ENCODE peak calls at places on chromosomes 2 and 18, in nine cellular contexts. Y, T, P, N, R, M, X, F and C are unnamed samples. For H3K4me1, the result is how much of the 10 kb centered on the place peaks cover.

GRCh38 chr2:19367346-19367745 is 8.9 kb upstream of the OSR1 start:
- DNase-seq in Y (no peak), T (no peak), P (no peak), N (no peak), R (no peak), M (no peak), X (no peak), F (no peak), C (no peak)

GRCh38 chr2:39991298-39991697 is 212.2 kb upstream of the THUMPD2 start:
- DNase-seq in Y (no peak), T (no peak), P (no peak), N (no peak), R (no peak), M (no peak), X (no peak), F (peak), C (no peak)

GRCh38 chr18:75546964-75547363 is 119.5 kb upstream of the SMIM21 start:
- DNase-seq in Y (no peak), T (no peak), P (no peak), N (no peak), R (no peak), M (no peak), X (no peak), F (no peak), C (no peak)

GRCh38 chr2:98514879-98515570 is 70.4 kb downstream of the INPP4A start:
- DNase-seq in Y (peak), T (no peak), P (peak), N (no peak), R (no peak), M (no peak), X (no peak), F (no peak), C (no peak)

GRCh38 chr2:229339613-229340012 is 68.5 kb upstream of the PID1 start:
- DNase-seq in Y (no peak), T (no peak), P (no peak), N (no peak), R (no peak), M (no peak), X (no peak), F (peak), C (no peak)

GRCh38 chr2:231930601-231931281 is 4.5 kb upstream of the NPPC start:
- DNase-seq in Y (no peak), T (peak), P (peak), N (no peak), R (no peak), M (peak), X (peak), F (no peak), C (peak)

GRCh38 chr2:234995332-234996007 is 43.7 kb downstream of the SH3BP4 start:
- DNase-seq in Y (peak), T (no peak), P (peak), N (no peak), R (no peak), M (no peak), X (no peak), F (no peak), C (no peak)

GRCh38 chr2:181471227-181471626 is 14.0 kb downstream of the ITGA4 start:
- DNase-seq in Y (no peak), T (no peak), P (no peak), N (no peak), R (no peak), M (no peak), X (no peak), F (no peak), C (no peak)

GRCh38 chr2:201432038-201432437 is 19.2 kb downstream of the TRAK2 start:
- DNase-seq in Y (no peak), T (no peak), P (no peak), N (no peak), R (no peak), M (no peak), X (no peak), F (no peak), C (no peak)

GRCh38 chr2:228841475-228841874 is 429.6 kb downstream of the PID1 start:
- DNase-seq in Y (no peak), T (no peak), P (no peak), N (no peak), R (no peak), M (no peak), X (no peak), F (no peak), C (no peak)

GRCh38 chr2:128756372-128756730 is 437.7 kb upstream of the HS6ST1 start:
- DNase-seq in Y (no peak), T (no peak), P (no peak), N (no peak), R (no peak), M (peak), X (no peak), F (no peak), C (peak)

GRCh38 chr2:222038086-222038802 is 260.6 kb downstream of the PAX3 start:
- DNase-seq in Y (no peak), T (no peak), P (no peak), N (no peak), R (no peak), M (no peak), X (no peak), F (peak), C (no peak)

GRCh38 chr2:169895294-169895985 is 68.2 kb downstream of the UBR3 start:
- DNase-seq in Y (no peak), T (no peak), P (no peak), N (no peak), R (no peak), M (no peak), X (no peak), F (no peak), C (no peak)

GRCh38 chr2:241350878-241351639 is 5.0 kb upstream of the FARP2 start:
- DNase-seq in Y (no peak), T (no peak), P (no peak), N (peak), R (no peak), M (no peak), X (no peak), F (peak), C (no peak)

GRCh38 chr18:31102020-31102684 is at the start of gene DSC2:
- DNase-seq in Y (peak), T (no peak), P (no peak), N (peak), R (no peak), M (peak), X (peak), F (peak), C (peak)

GRCh38 chr2:3449106-3449505 is 69.6 kb downstream of the TRAPPC12 start:
- DNase-seq in Y (no peak), T (no peak), P (no peak), N (no peak), R (peak), M (peak), X (no peak), F (no peak), C (no peak)

GRCh38 chr18:34873966-34874365 is 163.9 kb downstream of the DTNA start:
- DNase-seq in Y (no peak), T (no peak), P (no peak), N (no peak), R (no peak), M (no peak), X (no peak), F (no peak), C (no peak)

GRCh38 chr18:44341759-44342158 is 338.9 kb upstream of the SETBP1 start:
- DNase-seq in Y (no peak), T (no peak), P (no peak), N (no peak), R (no peak), M (no peak), X (no peak), F (peak), C (no peak)

GRCh38 chr18:79567481-79568147 is 112.0 kb upstream of the CTDP1 start:
- DNase-seq in Y (no peak), T (no peak), P (peak), N (no peak), R (no peak), M (peak), X (peak), F (no peak), C (peak)

GRCh38 chr2:25088817-25089485 is 47.1 kb downstream of the EFR3B start:
- DNase-seq in Y (no peak), T (no peak), P (no peak), N (no peak), R (no peak), M (no peak), X (no peak), F (no peak), C (peak)

GRCh38 chr2:21912405-21912804 is 788.6 kb downstream of the TDRD15 start:
- DNase-seq in Y (no peak), T (no peak), P (no peak), N (no peak), R (no peak), M (no peak), X (no peak), F (no peak), C (no peak)

GRCh38 chr2:189782221-189782671 is 1.9 kb downstream of the ORMDL1 start:
- DNase-seq in Y (no peak), T (no peak), P (no peak), N (no peak), R (no peak), M (no peak), X (no peak), F (peak), C (no peak)

GRCh38 chr2:198098918-198099317 is 294.5 kb downstream of the PLCL1 start:
- DNase-seq in Y (no peak), T (no peak), P (no peak), N (no peak), R (peak), M (no peak), X (no peak), F (no peak), C (no peak)

GRCh38 chr18:55522011-55522410 is 66.0 kb downstream of the TCF4 start:
- DNase-seq in Y (no peak), T (peak), P (no peak), N (no peak), R (peak), M (no peak), X (no peak), F (peak), C (no peak)

GRCh38 chr2:168469281-168469988 is 13.4 kb downstream of the CERS6 start:
- DNase-seq in Y (no peak), T (no peak), P (no peak), N (no peak), R (no peak), M (no peak), X (no peak), F (no peak), C (no peak)

GRCh38 chr2:62196278-62196901 is 475 bp downstream of the B3GNT2 start:
- DNase-seq in Y (peak), T (peak), P (peak), N (peak), R (no peak), M (no peak), X (no peak), F (peak), C (peak)

GRCh38 chr18:79923896-79924585 is 27.4 kb downstream of the SLC66A2 start:
- DNase-seq in Y (peak), T (peak), P (peak), N (no peak), R (no peak), M (no peak), X (no peak), F (no peak), C (no peak)

GRCh38 chr2:155866477-155866876 is 466.0 kb downstream of the NR4A2 start:
- DNase-seq in Y (no peak), T (no peak), P (no peak), N (no peak), R (no peak), M (no peak), X (no peak), F (no peak), C (no peak)

GRCh38 chr2:95115418-95115817 is 6.2 kb downstream of the MRPS5 start:
- DNase-seq in Y (peak), T (peak), P (peak), N (peak), R (peak), M (peak), X (peak), F (peak), C (peak)

GRCh38 chr2:100630473-100630977 is 67.7 kb downstream of the PDCL3 start:
- DNase-seq in Y (no peak), T (no peak), P (no peak), N (no peak), R (no peak), M (no peak), X (no peak), F (no peak), C (no peak)

GRCh38 chr2:47631840-47632398 is 151.0 kb upstream of the MSH6 start:
- DNase-seq in Y (no peak), T (no peak), P (no peak), N (peak), R (no peak), M (no peak), X (no peak), F (peak), C (no peak)

GRCh38 chr2:61175036-61175435 is 13.0 kb downstream of the C2orf74 start:
- DNase-seq in Y (no peak), T (no peak), P (no peak), N (no peak), R (no peak), M (peak), X (no peak), F (no peak), C (no peak)

GRCh38 chr2:145927398-145927951 is 1407.6 kb upstream of the ZEB2 start:
- DNase-seq in Y (no peak), T (no peak), P (no peak), N (no peak), R (no peak), M (no peak), X (no peak), F (no peak), C (no peak)

GRCh38 chr2:101958071-101958470 is 33.7 kb upstream of the IL1R2 start:
- DNase-seq in Y (no peak), T (no peak), P (no peak), N (no peak), R (no peak), M (no peak), X (no peak), F (peak), C (no peak)

GRCh38 chr2:238382381-238382781 is 44.3 kb upstream of the ASB1 start:
- DNase-seq in Y (no peak), T (no peak), P (no peak), N (no peak), R (no peak), M (no peak), X (no peak), F (peak), C (no peak)

GRCh38 chr18:1848716-1849115 is 722.6 kb downstream of the METTL4 start:
- DNase-seq in Y (no peak), T (no peak), P (no peak), N (no peak), R (no peak), M (no peak), X (no peak), F (no peak), C (no peak)

GRCh38 chr18:43383031-43383430 is 105.7 kb upstream of the SYT4 start:
- DNase-seq in Y (no peak), T (no peak), P (no peak), N (no peak), R (no peak), M (no peak), X (no peak), F (no peak), C (no peak)

GRCh38 chr2:1314254-1314653 is 99.0 kb upstream of the TPO start:
- DNase-seq in Y (no peak), T (no peak), P (no peak), N (no peak), R (no peak), M (no peak), X (no peak), F (no peak), C (no peak)
- H3K4me3 ChIP-seq in Y (no peak), T (no peak), P (no peak), N (no peak), R (no peak), M (no peak), X (no peak), F (no peak), C (no peak)

GRCh38 chr2:10387033-10387432 is 61.1 kb downstream of the ODC1 start:
- DNase-seq in Y (no peak), T (no peak), P (no peak), N (no peak), R (no peak), M (no peak), X (no peak), F (peak), C (peak)
- H3K4me1 ChIP-seq in Y (under half), T (under half), P (under half), N (under half), R (half or more), M (under half), X (half or more), F (under half), C (under half)

DNA sequence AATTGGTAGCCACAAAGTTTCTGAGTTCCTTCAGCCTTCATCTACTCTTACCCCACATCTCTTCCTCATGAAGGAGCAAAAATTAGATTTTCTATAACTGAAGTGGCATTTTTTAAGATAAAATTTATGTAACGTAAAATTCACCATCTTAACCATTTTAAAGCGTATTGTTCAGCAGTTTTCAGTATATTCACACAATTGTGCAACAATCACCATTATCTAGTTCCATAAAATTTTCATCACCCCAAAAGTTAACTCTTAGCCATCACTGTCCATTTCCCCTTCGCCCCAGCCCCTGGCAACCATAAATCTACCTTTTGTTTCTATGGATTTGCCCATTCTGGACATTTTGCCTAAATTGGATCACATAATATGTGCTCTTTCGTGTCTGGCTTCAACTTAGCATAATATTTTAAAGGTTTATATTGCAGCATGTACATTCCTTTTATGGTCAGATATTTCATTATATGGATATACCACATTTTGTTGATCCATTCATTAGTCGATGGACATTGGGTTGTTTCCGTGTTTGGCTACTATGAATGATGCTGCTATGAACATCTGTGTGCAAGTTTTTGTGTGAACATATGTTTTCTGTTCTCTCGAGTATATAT is 44.6 kb downstream of the ATIC start:
- DNase-seq in Y (no peak), T (no peak), P (no peak), N (no peak), R (no peak), M (no peak), X (no peak), F (peak), C (no peak)
- H3K4me3 ChIP-seq in Y (no peak), T (no peak), P (no peak), N (no peak), R (no peak), M (no peak), X (no peak), F (no peak), C (no peak)

DNA sequence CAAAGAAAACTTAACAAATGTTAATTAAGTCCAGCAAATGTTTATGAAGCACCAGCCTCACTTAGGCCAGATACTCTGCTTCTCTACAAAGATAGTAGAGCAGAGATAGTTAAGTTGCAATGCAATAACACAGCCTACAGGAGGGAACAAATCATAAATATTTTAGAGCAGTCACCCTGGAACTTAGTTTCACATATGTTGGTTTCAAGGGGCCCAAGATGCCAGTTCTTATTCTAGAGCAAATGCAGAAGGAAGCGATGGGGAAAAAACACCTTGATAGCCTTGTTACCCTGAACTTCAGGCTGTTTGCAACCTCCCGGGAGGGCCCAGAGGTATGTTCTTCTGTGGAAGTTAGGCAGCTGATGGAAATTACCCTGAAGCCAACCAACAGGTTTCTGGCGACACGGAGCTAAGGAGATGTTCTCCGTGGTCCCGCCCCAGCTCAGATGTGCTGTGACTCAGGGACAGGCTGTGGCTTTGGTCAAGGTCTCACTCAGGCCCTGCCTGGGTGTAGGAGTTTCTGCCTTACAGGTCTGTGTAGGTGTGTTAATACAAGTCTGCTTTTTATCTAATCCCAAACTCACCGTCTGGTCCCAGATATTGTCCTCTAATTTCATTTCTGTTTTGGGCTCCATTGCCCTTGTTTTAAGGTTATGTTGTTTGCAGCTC is 3.8 kb downstream of the CTIF start:
- DNase-seq in Y (no peak), T (no peak), P (no peak), N (peak), R (no peak), M (no peak), X (no peak), F (peak), C (no peak)
- H3K4me1 ChIP-seq in Y (under half), T (under half), P (under half), N (under half), R (under half), M (under half), X (half or more), F (under half), C (under half)

GRCh38 chr18:77013777-77014525 is 118.6 kb downstream of the MBP start:
- DNase-seq in Y (peak), T (peak), P (peak), N (no peak), R (no peak), M (peak), X (peak), F (peak), C (peak)

GRCh38 chr18:77016133-77016839 is 116.3 kb downstream of the MBP start:
- DNase-seq in Y (no peak), T (no peak), P (no peak), N (no peak), R (no peak), M (no peak), X (no peak), F (no peak), C (no peak)

GRCh38 chr18:77015176-77015575 is 117.4 kb downstream of the MBP start:
- DNase-seq in Y (no peak), T (no peak), P (no peak), N (no peak), R (no peak), M (no peak), X (no peak), F (peak), C (no peak)

GRCh38 chr18:77012751-77013550 is 119.6 kb downstream of the MBP start:
- DNase-seq in Y (no peak), T (no peak), P (no peak), N (no peak), R (no peak), M (no peak), X (no peak), F (no peak), C (no peak)

DNA sequence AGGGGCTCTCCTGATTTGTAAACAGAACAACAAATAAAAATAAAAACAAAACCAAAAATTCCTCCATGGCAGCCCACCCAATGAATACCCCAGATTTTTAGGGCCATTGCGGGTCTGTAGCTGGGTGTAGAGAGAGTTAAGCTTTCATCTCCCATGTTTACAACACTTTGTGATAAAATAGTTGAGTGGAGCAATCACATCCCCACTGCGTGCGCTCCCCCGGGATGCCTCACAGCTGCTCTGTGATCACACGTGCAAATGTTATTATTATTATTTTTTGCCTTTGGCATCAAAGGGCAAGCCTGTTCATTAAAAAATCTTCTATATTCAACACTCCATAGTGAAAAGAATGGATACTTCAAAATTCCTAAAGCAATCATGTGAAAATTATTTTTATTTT is 118.0 kb downstream of the MBP start:
- DNase-seq in Y (peak), T (no peak), P (no peak), N (no peak), R (no peak), M (no peak), X (peak), F (no peak), C (no peak)
- H3K4me3 ChIP-seq in Y (no peak), T (no peak), P (no peak), N (no peak), R (no peak), M (no peak), X (peak), F (no peak), C (no peak)

GRCh38 chr2:38375711-38376345 is 1.2 kb downstream of the ATL2 start:
- DNase-seq in Y (peak), T (peak), P (peak), N (no peak), R (peak), M (no peak), X (no peak), F (peak), C (peak)
- H3K4me1 ChIP-seq in Y (under half), T (under half), P (under half), N (under half), R (under half), M (under half), X (half or more), F (under half), C (under half)

DNA sequence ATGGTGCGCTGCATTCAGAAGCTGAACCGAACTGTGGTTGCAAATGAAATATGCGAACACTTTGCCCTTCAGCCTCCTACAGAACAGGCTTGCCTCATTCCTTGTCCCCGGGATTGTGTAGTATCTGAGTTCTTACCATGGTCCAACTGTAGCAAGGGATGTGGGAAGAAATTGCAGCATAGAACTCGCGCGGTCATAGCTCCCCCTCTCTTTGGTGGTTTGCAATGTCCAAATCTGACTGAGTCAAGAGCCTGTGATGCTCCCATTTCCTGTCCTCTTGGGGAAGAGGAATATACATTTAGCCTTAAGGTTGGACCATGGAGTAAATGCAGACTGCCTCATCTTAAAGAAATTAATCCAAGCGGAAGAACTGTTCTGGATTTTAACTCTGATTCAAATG is 291.4 kb downstream of the THSD7B start:
- DNase-seq in Y (no peak), T (no peak), P (no peak), N (no peak), R (no peak), M (no peak), X (no peak), F (no peak), C (no peak)
- H3K4me3 ChIP-seq in Y (no peak), T (no peak), P (no peak), N (no peak), R (no peak), M (no peak), X (no peak), F (no peak), C (no peak)